ENCODE peak calls at places on chromosomes 1 and 21, in nine cellular contexts. G is NCI-H1694 treated with DMSO at 0.1 percent for 48 hours, Q is dorsolateral prefrontal cortex, K is mesothelial cell of epicardium, S is colonic mucosa, N is glomerular endothelial cell, I is PC-9, L is fibroblast of lung, W is HFFc6. H is an unnamed sample.

GRCh38 chr1:204924013-204924759 is 53.5 kb downstream of the NFASC start:
- DNase-seq in I (no peak), W (no peak), L (no peak), Q (no peak), N (no peak), S (no peak), G (peak; percentile 59), K (no peak), H (peak; percentile 21)

GRCh38 chr1:155226910-155227260 is 18.4 kb downstream of the MTX1 start:
- DNase-seq in S (peak; percentile 61), W (peak; percentile 44), L (peak; percentile 35), G (peak; percentile 81), N (no peak), I (no peak), Q (no peak), K (no peak), H (peak; percentile 29)

GRCh38 chr1:159790237-159790917 is 9.6 kb downstream of the DUSP23 start:
- DNase-seq in N (no peak), K (no peak), Q (no peak), I (no peak), W (no peak), G (peak; percentile 21), L (peak; percentile 27), S (no peak), H (peak; percentile 36)

GRCh38 chr1:25520446-25521061 is 22.9 kb upstream of the LDLRAP1 start:
- DNase-seq in S (peak; percentile 64), I (peak; percentile 34), L (peak; percentile 74), Q (no peak), N (no peak), K (peak; percentile 61), G (peak; percentile 49), W (peak; percentile 50), H (peak; percentile 50)

GRCh38 chr1:21436488-21437340 is 3.2 kb upstream of the NBPF3 start:
- DNase-seq in G (no peak), N (no peak), K (no peak), Q (no peak), W (no peak), I (peak; percentile 29), L (no peak), S (peak; percentile 66), H (peak; percentile 23)

GRCh38 chr1:183733610-183734219 is 71.2 kb upstream of the RGL1 start:
- DNase-seq in L (no peak), K (no peak), S (no peak), I (no peak), N (no peak), Q (no peak), G (peak; percentile 26), W (no peak), H (no peak)

GRCh38 chr1:4978660-4979390 is 324.4 kb downstream of the AJAP1 start:
- DNase-seq in L (no peak), N (no peak), G (no peak), Q (no peak), K (no peak), W (no peak), I (no peak), S (no peak), H (no peak)

GRCh38 chr21:41369105-41369914 is 7.5 kb downstream of the MX2 start:
- DNase-seq in S (no peak), I (no peak), Q (no peak), W (no peak), K (peak; percentile 43), L (no peak), N (no peak), G (no peak), H (no peak)

GRCh38 chr21:28892550-28893111 is 100.0 kb downstream of the LTN1 start:
- DNase-seq in W (no peak), L (no peak), I (no peak), S (no peak), G (no peak), K (no peak), Q (no peak), N (no peak), H (no peak)

GRCh38 chr1:24830680-24831272 is 85.5 kb downstream of the CLIC4 start:
- DNase-seq in N (peak; percentile 73), G (peak; percentile 56), I (no peak), Q (no peak), K (no peak), S (no peak), W (peak; percentile 71), L (peak; percentile 89), H (peak; percentile 47)

GRCh38 chr1:228809621-228810313 is 74.5 kb downstream of the RHOU start:
- DNase-seq in S (peak; percentile 78), N (no peak), W (no peak), K (no peak), I (no peak), L (no peak), Q (no peak), G (no peak), H (no peak)

GRCh38 chr1:24349891-24350290 is 30.7 kb downstream of the GRHL3 start:
- DNase-seq in K (no peak), G (no peak), Q (no peak), L (no peak), W (no peak), S (no peak), I (no peak), N (no peak), H (no peak)

GRCh38 chr1:60974524-60974923 is 107.8 kb upstream of the NFIA start:
- DNase-seq in K (no peak), W (no peak), Q (no peak), N (no peak), I (no peak), S (no peak), G (no peak), L (no peak), H (no peak)

GRCh38 chr21:35048183-35048601 is 910 bp downstream of the RUNX1 start:
- DNase-seq in K (no peak), G (no peak), W (peak; percentile 34), S (no peak), Q (no peak), N (no peak), I (peak; percentile 40), L (no peak), H (peak; percentile 40)

GRCh38 chr1:210363119-210363518 is 34.4 kb downstream of the HHAT start:
- DNase-seq in K (no peak), S (peak; percentile 34), G (no peak), N (no peak), L (no peak), Q (no peak), W (no peak), I (no peak), H (no peak)

GRCh38 chr1:97340951-97341350 is 579.9 kb downstream of the DPYD start:
- DNase-seq in N (no peak), G (no peak), W (peak; percentile 72), K (no peak), Q (no peak), L (peak; percentile 77), I (no peak), S (no peak), H (peak; percentile 33)

GRCh38 chr1:150302338-150302737 is 8.7 kb downstream of the MRPS21 start:
- DNase-seq in L (no peak), Q (peak; percentile 63), I (no peak), S (no peak), N (no peak), W (no peak), K (no peak), G (no peak), H (no peak)

GRCh38 chr1:239755513-239755912 is 336.2 kb upstream of the FMN2 start:
- DNase-seq in I (no peak), W (no peak), Q (no peak), N (no peak), G (no peak), S (no peak), L (no peak), K (no peak), H (no peak)

GRCh38 chr1:189606795-189607476 is 870.7 kb downstream of the BRINP3 start:
- DNase-seq in W (no peak), L (peak; percentile 73), K (no peak), G (no peak), Q (no peak), I (no peak), S (no peak), N (no peak), H (peak; percentile 30)

H was measured in foreskin fibroblast.